ENCODE peak calls at places on chromosomes 16 and 17, in nine cellular contexts. N is aorta, V is cardiac muscle cell, D is A673, C is breast epithelium, H is MM.1S, U is left lung, E is GM23248, X is SK-N-SH. Y is an unnamed sample.

GRCh38 chr17:2233441-2233947 is 70.1 kb downstream of the SMG6 start:
- DNase-seq in H (no peak), N (no peak), D (peak; percentile 15), X (no peak), E (peak; percentile 78), U (no peak), C (no peak), V (no peak), Y (no peak)

GRCh38 chr16:50821586-50821985 is 79.7 kb downstream of the CYLD start:
- DNase-seq in E (peak; percentile 40), H (no peak), U (no peak), V (no peak), D (peak; percentile 13), C (no peak), X (no peak), N (no peak), Y (peak; percentile 19)

GRCh38 chr17:82849076-82849945 is 9.5 kb upstream of the ZNF750 start:
- DNase-seq in C (no peak), N (no peak), D (no peak), U (peak; percentile 29), H (no peak), E (no peak), V (no peak), X (no peak), Y (no peak)

GRCh38 chr16:20753727-20754126 is 10.1 kb upstream of the ACSM3 start:
- DNase-seq in V (no peak), N (no peak), C (no peak), U (no peak), E (no peak), H (no peak), D (no peak), X (no peak), Y (no peak)

GRCh38 chr16:54128629-54129230 is 157.9 kb downstream of the IRX3 start:
- DNase-seq in N (no peak), D (no peak), V (no peak), C (no peak), H (no peak), X (no peak), E (peak; percentile 2), U (no peak), Y (no peak)

GRCh38 chr17:74123350-74123749 is 80.1 kb upstream of the RPL38 start:
- DNase-seq in H (no peak), E (peak; percentile 54), N (no peak), V (no peak), C (no peak), X (no peak), U (no peak), D (no peak), Y (peak; percentile 18)

GRCh38 chr16:56190903-56191806 is at the start of gene GNAO1:
- DNase-seq in E (peak; percentile 62), X (peak; percentile 94), U (peak; percentile 39), V (peak; percentile 89), H (peak; percentile 26), C (peak; percentile 58), D (peak; percentile 77), N (peak; percentile 75), Y (peak; percentile 69)

GRCh38 chr16:88960516-88960915 is 16.5 kb downstream of the CBFA2T3 start:
- DNase-seq in X (no peak), V (no peak), U (no peak), H (no peak), N (peak; percentile 3), E (no peak), C (no peak), D (no peak), Y (no peak)

GRCh38 chr17:17851101-17851500 is 14.3 kb upstream of the SREBF1 start:
- DNase-seq in X (no peak), N (no peak), D (no peak), E (no peak), C (no peak), H (no peak), V (peak; percentile 87), U (no peak), Y (no peak)

GRCh38 chr17:50469005-50469605 is 425 bp upstream of the CHAD start:
- DNase-seq in H (no peak), D (no peak), N (no peak), C (no peak), U (no peak), X (peak; percentile 86), E (peak; percentile 49), V (no peak), Y (no peak)

GRCh38 chr17:75160211-75160610 is 5.9 kb upstream of the JPT1 start:
- DNase-seq in V (no peak), D (no peak), C (no peak), N (no peak), U (no peak), E (no peak), H (no peak), X (no peak), Y (no peak)

GRCh38 chr16:31270795-31271194 is 11.0 kb downstream of the ITGAM start:
- DNase-seq in U (no peak), N (no peak), C (no peak), V (no peak), E (no peak), H (no peak), D (no peak), X (no peak), Y (no peak)

GRCh38 chr16:188674-189073 is 8.4 kb downstream of the HBQ1 start:
- DNase-seq in U (no peak), H (no peak), N (peak; percentile 23), E (no peak), C (no peak), D (no peak), V (no peak), X (peak; percentile 50), Y (peak; percentile 30)

GRCh38 chr16:56331915-56332314 is 93.4 kb downstream of the AMFR start:
- DNase-seq in V (no peak), D (no peak), E (no peak), N (no peak), U (no peak), X (no peak), H (no peak), C (no peak), Y (no peak)

GRCh38 chr16:57577691-57578224 is 35.3 kb downstream of the ADGRG5 start:
- DNase-seq in U (no peak), E (no peak), N (no peak), D (no peak), X (peak; percentile 55), C (no peak), H (no peak), V (no peak), Y (no peak)

GRCh38 chr16:74608944-74609343 is 2.0 kb upstream of the GLG1 start:
- DNase-seq in C (no peak), V (no peak), U (no peak), E (no peak), N (no peak), H (no peak), X (no peak), D (peak; percentile 51), Y (no peak)

GRCh38 chr17:56810846-56811775 is 22.6 kb downstream of the C17orf67 start:
- DNase-seq in D (no peak), H (no peak), X (no peak), V (no peak), N (no peak), U (no peak), C (no peak), E (no peak), Y (no peak)

GRCh38 chr17:56810286-56810781 is 23.4 kb downstream of the C17orf67 start:
- DNase-seq in X (no peak), N (no peak), C (no peak), U (no peak), E (no peak), D (no peak), H (no peak), V (no peak), Y (no peak)

GRCh38 chr17:56815711-56816110 is 18.0 kb downstream of the C17orf67 start:
- DNase-seq in H (no peak), U (no peak), C (no peak), X (no peak), E (peak; percentile 65), D (no peak), N (no peak), V (no peak), Y (no peak)

GRCh38 chr17:56809820-56810179 is 23.9 kb downstream of the C17orf67 start:
- DNase-seq in V (no peak), C (no peak), H (no peak), D (no peak), N (no peak), X (no peak), E (no peak), U (no peak), Y (no peak)

DNA sequence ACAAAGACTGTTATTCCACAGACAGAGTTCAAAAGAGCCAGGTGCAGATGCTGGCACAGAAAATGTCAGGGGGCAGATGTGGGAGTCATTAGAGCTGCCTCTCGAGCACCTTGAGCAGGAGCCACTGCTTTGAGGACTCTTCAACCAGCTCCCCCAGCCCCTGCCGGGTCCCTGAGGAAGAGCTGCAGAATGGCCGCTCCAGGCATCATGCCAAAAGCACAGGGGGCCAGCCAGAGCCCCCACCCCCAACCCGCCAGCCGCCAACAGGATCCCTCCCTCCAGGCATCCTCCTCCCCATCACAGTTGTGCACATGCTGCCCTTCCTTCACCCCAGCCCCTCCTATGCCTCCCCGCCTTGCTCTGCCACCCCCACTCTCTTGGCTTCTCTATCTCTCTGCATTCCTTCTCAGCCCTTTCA is 20.7 kb downstream of the C17orf67 start:
- DNase-seq in N (no peak), U (no peak), C (no peak), E (no peak), X (peak; percentile 55), D (no peak), H (no peak), V (no peak), Y (peak; percentile 48)
- H3K4me3 ChIP-seq in N (no peak overlapping the region), U (no peak overlapping the region), C (no peak overlapping the region), E (no peak overlapping the region), X (no peak overlapping the region), D (no peak overlapping the region), H (no peak overlapping the region), V (no peak overlapping the region), Y (no peak overlapping the region)

DNA sequence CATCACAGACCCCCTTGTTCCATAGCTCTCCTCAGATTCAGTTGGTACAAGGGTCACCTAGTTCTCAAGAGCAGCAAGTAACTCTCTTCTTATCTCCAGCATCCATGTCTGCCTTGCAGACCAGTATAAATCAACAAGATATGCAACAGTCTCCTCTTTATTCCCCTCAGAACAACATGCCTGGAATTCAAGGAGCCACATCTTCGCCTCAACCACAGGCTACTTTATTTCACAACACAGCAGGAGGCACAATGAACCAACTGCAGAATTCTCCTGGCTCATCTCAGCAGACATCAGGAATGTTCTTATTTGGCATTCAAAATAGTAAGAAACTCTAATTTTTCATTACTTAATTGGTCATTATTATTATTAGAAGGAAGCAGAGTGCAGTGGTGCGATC is 32.4 kb downstream of the NQO1 start:
- DNase-seq in D (no peak), H (no peak), N (no peak), C (no peak), E (no peak), U (no peak), V (no peak), X (no peak), Y (no peak)
- H3K27ac ChIP-seq in D (no peak overlapping the region), H (no peak overlapping the region), N (no peak overlapping the region), C (no peak overlapping the region), E (no peak overlapping the region), U (no peak overlapping the region), V (no peak overlapping the region), X (no peak overlapping the region), Y (no peak overlapping the region)

GRCh38 chr17:40563371-40564052 is 1.8 kb downstream of the CCR7 start:
- DNase-seq in D (no peak), N (no peak), C (no peak), U (no peak), E (no peak), X (no peak), V (no peak), H (no peak), Y (no peak)
- H3K4me3 ChIP-seq in D (no peak overlapping the region), N (no peak overlapping the region), C (no peak overlapping the region), U (no peak overlapping the region), E (no peak overlapping the region), X (no peak overlapping the region), V (no peak overlapping the region), H (no peak overlapping the region), Y (no peak overlapping the region)

GRCh38 chr16:3645504-3646347 is 8.8 kb upstream of the DNASE1 start:
- DNase-seq in C (peak; percentile 34), E (no peak), H (no peak), D (peak; percentile 51), U (no peak), V (peak; percentile 69), N (no peak), X (no peak), Y (peak; percentile 91)
- H3K27ac ChIP-seq in C (peak overlapping the region; percentile 67), E (no peak overlapping the region), H (no peak overlapping the region), D (peak overlapping the region; percentile 68), U (no peak overlapping the region), V (peak overlapping the region; percentile 7), N (no peak overlapping the region), X (no peak overlapping the region), Y (peak overlapping the region; percentile 93)